ENCODE peak calls at places on chromosomes 16 and 17, in eight cellular contexts. One of them, this sample, is unnamed.

GRCh38 chr17:30449480-30449879 is 27.7 kb upstream of the GOSR1 start:
- DNase-seq in right lobe of liver: no peak
- DNase-seq in prostate gland: no peak
- DNase-seq in uterus: peak; percentile 36
- DNase-seq in tibial nerve: no peak
- DNase-seq in HCT116: no peak
- DNase-seq in HepG2: no peak
- DNase-seq in body of pancreas: peak; percentile 37
- DNase-seq in this sample: no peak

GRCh38 chr17:17783825-17784598 is 52.8 kb downstream of the SREBF1 start:
- DNase-seq in HepG2: no peak
- DNase-seq in body of pancreas: peak; percentile 60
- DNase-seq in right lobe of liver: no peak
- DNase-seq in prostate gland: peak; percentile 52
- DNase-seq in HCT116: no peak
- DNase-seq in uterus: peak; percentile 66
- DNase-seq in tibial nerve: peak; percentile 43
- DNase-seq in this sample: peak; percentile 38

GRCh38 chr16:50533317-50533716 is 14.9 kb upstream of the NKD1 start:
- DNase-seq in uterus: no peak
- DNase-seq in prostate gland: no peak
- DNase-seq in tibial nerve: no peak
- DNase-seq in HCT116: no peak
- DNase-seq in HepG2: no peak
- DNase-seq in body of pancreas: no peak
- DNase-seq in right lobe of liver: no peak
- DNase-seq in this sample: no peak

GRCh38 chr17:2212328-2212981 is 91.1 kb downstream of the SMG6 start:
- DNase-seq in prostate gland: no peak
- DNase-seq in tibial nerve: peak; percentile 58
- DNase-seq in right lobe of liver: no peak
- DNase-seq in body of pancreas: peak; percentile 18
- DNase-seq in uterus: peak; percentile 63
- DNase-seq in HCT116: no peak
- DNase-seq in HepG2: no peak
- DNase-seq in this sample: no peak

GRCh38 chr16:53651357-53651756 is 52.3 kb downstream of the RPGRIP1L start:
- DNase-seq in tibial nerve: no peak
- DNase-seq in body of pancreas: no peak
- DNase-seq in HepG2: no peak
- DNase-seq in prostate gland: no peak
- DNase-seq in HCT116: no peak
- DNase-seq in uterus: no peak
- DNase-seq in right lobe of liver: no peak
- DNase-seq in this sample: no peak

GRCh38 chr17:50279639-50280038 is 5.4 kb downstream of the TMEM92 start:
- DNase-seq in tibial nerve: no peak
- DNase-seq in body of pancreas: no peak
- DNase-seq in HepG2: no peak
- DNase-seq in uterus: no peak
- DNase-seq in HCT116: no peak
- DNase-seq in right lobe of liver: no peak
- DNase-seq in prostate gland: no peak
- DNase-seq in this sample: no peak

GRCh38 chr17:50542795-50543774 is 3.9 kb upstream of the SPATA20 start:
- DNase-seq in right lobe of liver: peak; percentile 25
- DNase-seq in tibial nerve: no peak
- DNase-seq in HCT116: no peak
- DNase-seq in HepG2: peak; percentile 99
- DNase-seq in body of pancreas: peak; percentile 96
- DNase-seq in prostate gland: peak; percentile 89
- DNase-seq in uterus: no peak
- DNase-seq in this sample: no peak

GRCh38 chr17:65027305-65027704 is 29.2 kb downstream of the GNA13 start:
- DNase-seq in uterus: no peak
- DNase-seq in HCT116: peak; percentile 65
- DNase-seq in tibial nerve: no peak
- DNase-seq in HepG2: peak; percentile 15
- DNase-seq in right lobe of liver: no peak
- DNase-seq in prostate gland: no peak
- DNase-seq in body of pancreas: no peak
- DNase-seq in this sample: peak; percentile 82

GRCh38 chr16:6099102-6099501 is 1001.5 kb upstream of the EEF2KMT start:
- DNase-seq in HepG2: no peak
- DNase-seq in tibial nerve: no peak
- DNase-seq in prostate gland: no peak
- DNase-seq in HCT116: no peak
- DNase-seq in uterus: no peak
- DNase-seq in right lobe of liver: no peak
- DNase-seq in body of pancreas: no peak
- DNase-seq in this sample: no peak

GRCh38 chr17:11493947-11494346 is 104.3 kb upstream of the DNAH9 start:
- DNase-seq in tibial nerve: no peak
- DNase-seq in prostate gland: no peak
- DNase-seq in uterus: no peak
- DNase-seq in HepG2: no peak
- DNase-seq in body of pancreas: no peak
- DNase-seq in HCT116: no peak
- DNase-seq in right lobe of liver: no peak
- DNase-seq in this sample: no peak

GRCh38 chr16:48629531-48629930 is 19.6 kb upstream of the N4BP1 start:
- DNase-seq in HepG2: no peak
- DNase-seq in body of pancreas: no peak
- DNase-seq in prostate gland: no peak
- DNase-seq in right lobe of liver: no peak
- DNase-seq in uterus: no peak
- DNase-seq in HCT116: no peak
- DNase-seq in tibial nerve: no peak
- DNase-seq in this sample: no peak

GRCh38 chr17:77404812-77405581 is 264.2 kb downstream of the SEC14L1 start:
- DNase-seq in body of pancreas: peak; percentile 42
- DNase-seq in uterus: peak; percentile 46
- DNase-seq in right lobe of liver: peak; percentile 63
- DNase-seq in HepG2: no peak
- DNase-seq in prostate gland: no peak
- DNase-seq in tibial nerve: no peak
- DNase-seq in HCT116: no peak
- DNase-seq in this sample: peak; percentile 82

GRCh38 chr16:85220125-85220839 is 108.0 kb upstream of the CIBAR2 start:
- DNase-seq in prostate gland: peak; percentile 88
- DNase-seq in HepG2: peak; percentile 22
- DNase-seq in uterus: peak; percentile 84
- DNase-seq in tibial nerve: peak; percentile 33
- DNase-seq in body of pancreas: peak; percentile 92
- DNase-seq in HCT116: no peak
- DNase-seq in right lobe of liver: peak; percentile 81
- DNase-seq in this sample: peak; percentile 79

GRCh38 chr16:19601083-19601976 is 45.8 kb downstream of the VPS35L start:
- DNase-seq in tibial nerve: peak; percentile 65
- DNase-seq in HCT116: peak; percentile 36
- DNase-seq in right lobe of liver: no peak
- DNase-seq in body of pancreas: peak; percentile 42
- DNase-seq in HepG2: peak; percentile 47
- DNase-seq in prostate gland: no peak
- DNase-seq in uterus: no peak
- DNase-seq in this sample: peak; percentile 60

GRCh38 chr17:18988546-18989173 is 15.9 kb downstream of the FAM83G start:
- DNase-seq in HCT116: no peak
- DNase-seq in right lobe of liver: peak; percentile 89
- DNase-seq in tibial nerve: no peak
- DNase-seq in prostate gland: no peak
- DNase-seq in HepG2: peak; percentile 94
- DNase-seq in uterus: no peak
- DNase-seq in body of pancreas: peak; percentile 54
- DNase-seq in this sample: no peak

GRCh38 chr16:31430380-31431052 is 2.4 kb upstream of the COX6A2 start:
- DNase-seq in uterus: no peak
- DNase-seq in HepG2: no peak
- DNase-seq in tibial nerve: no peak
- DNase-seq in right lobe of liver: no peak
- DNase-seq in prostate gland: no peak
- DNase-seq in body of pancreas: no peak
- DNase-seq in HCT116: no peak
- DNase-seq in this sample: no peak

GRCh38 chr17:41413353-41413752 is 11.0 kb downstream of the KRT37 start:
- DNase-seq in HCT116: no peak
- DNase-seq in prostate gland: no peak
- DNase-seq in body of pancreas: no peak
- DNase-seq in HepG2: no peak
- DNase-seq in tibial nerve: no peak
- DNase-seq in uterus: no peak
- DNase-seq in right lobe of liver: no peak
- DNase-seq in this sample: no peak

DNA sequence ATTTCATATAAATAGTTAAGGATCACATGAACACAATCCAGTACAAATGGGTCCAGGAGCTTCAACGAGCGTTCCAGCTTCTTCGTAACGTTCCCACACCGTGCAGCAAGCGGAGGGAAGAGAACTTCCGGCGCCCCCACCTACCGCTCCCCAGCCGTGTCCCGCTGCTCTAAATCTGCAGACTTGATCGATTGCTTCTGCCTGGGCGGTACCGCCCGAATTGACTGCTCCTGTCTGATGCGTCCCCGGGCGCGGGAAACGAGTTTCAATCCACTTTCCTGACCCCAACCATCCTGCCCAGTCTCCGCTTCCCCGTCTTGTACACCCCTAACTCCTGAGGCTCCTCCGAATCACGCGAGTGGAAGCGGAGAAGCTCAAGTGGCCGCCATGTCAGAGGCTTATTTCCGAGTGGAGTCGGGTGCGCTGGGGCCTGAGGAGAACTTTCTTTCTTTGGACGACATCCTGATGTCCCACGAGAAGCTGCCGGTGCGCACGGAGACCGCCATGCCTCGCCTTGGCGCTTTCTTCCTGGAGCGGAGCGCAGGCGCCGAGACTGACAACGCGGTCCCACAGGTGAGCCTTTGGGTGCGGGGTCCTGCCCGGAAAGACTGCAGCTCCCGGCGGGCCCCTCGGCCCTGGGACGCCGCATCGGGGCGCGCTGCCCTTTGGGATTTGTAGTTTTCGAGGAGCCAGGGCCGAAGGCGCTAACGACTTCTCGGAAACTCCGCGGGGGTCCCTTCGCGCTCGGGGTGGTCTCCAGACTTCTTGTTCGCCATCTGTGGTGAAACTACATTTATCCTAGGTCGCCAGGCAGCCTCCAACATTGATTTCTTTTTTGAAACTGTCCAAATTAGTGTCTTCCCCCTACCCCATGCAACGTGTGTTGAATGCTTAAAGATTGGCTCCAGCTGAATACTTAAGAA is at the start of gene GINS3:
- DNase-seq in HCT116: peak; percentile 86
- DNase-seq in HepG2: peak; percentile 86
- DNase-seq in right lobe of liver: peak; percentile 87
- DNase-seq in body of pancreas: peak; percentile 91
- DNase-seq in tibial nerve: peak; percentile 85
- DNase-seq in prostate gland: peak; percentile 82
- DNase-seq in uterus: peak; percentile 83
- DNase-seq in this sample: peak; percentile 82
- TF ChIP-seq POLR2A in HCT116: no peak
- TF ChIP-seq POLR2A in HepG2: peak; percentile 73
- TF ChIP-seq POLR2A in right lobe of liver: peak; percentile 51
- TF ChIP-seq POLR2A in body of pancreas: peak; percentile 59
- TF ChIP-seq POLR2A in tibial nerve: no peak
- TF ChIP-seq POLR2A in prostate gland: peak; percentile 18
- TF ChIP-seq POLR2A in uterus: no peak
- TF ChIP-seq POLR2A in this sample: no peak

GRCh38 chr16:57658878-57659674 is 9.0 kb upstream of the ADGRG3 start:
- DNase-seq in prostate gland: no peak
- DNase-seq in uterus: no peak
- DNase-seq in HCT116: no peak
- DNase-seq in HepG2: no peak
- DNase-seq in tibial nerve: no peak
- DNase-seq in right lobe of liver: no peak
- DNase-seq in body of pancreas: no peak
- DNase-seq in this sample: no peak

GRCh38 chr16:57660715-57661463 is 7.2 kb upstream of the ADGRG3 start:
- DNase-seq in tibial nerve: no peak
- DNase-seq in prostate gland: no peak
- DNase-seq in HCT116: no peak
- DNase-seq in right lobe of liver: no peak
- DNase-seq in body of pancreas: no peak
- DNase-seq in HepG2: peak; percentile 59
- DNase-seq in uterus: no peak
- DNase-seq in this sample: no peak

GRCh38 chr16:57657228-57657627 is 10.9 kb upstream of the ADGRG3 start:
- DNase-seq in HepG2: no peak
- DNase-seq in tibial nerve: no peak
- DNase-seq in body of pancreas: no peak
- DNase-seq in uterus: no peak
- DNase-seq in HCT116: no peak
- DNase-seq in right lobe of liver: no peak
- DNase-seq in prostate gland: no peak
- DNase-seq in this sample: no peak

GRCh38 chr16:57656342-57656955 is 11.7 kb upstream of the ADGRG3 start:
- DNase-seq in prostate gland: no peak
- DNase-seq in tibial nerve: no peak
- DNase-seq in uterus: no peak
- DNase-seq in HepG2: no peak
- DNase-seq in body of pancreas: no peak
- DNase-seq in right lobe of liver: no peak
- DNase-seq in HCT116: no peak
- DNase-seq in this sample: no peak

GRCh38 chr16:57658130-57658877 is 9.8 kb upstream of the ADGRG3 start:
- DNase-seq in right lobe of liver: no peak
- DNase-seq in body of pancreas: no peak
- DNase-seq in tibial nerve: no peak
- DNase-seq in prostate gland: no peak
- DNase-seq in uterus: no peak
- DNase-seq in HCT116: no peak
- DNase-seq in HepG2: no peak
- DNase-seq in this sample: no peak
- TF ChIP-seq CTCF in right lobe of liver: no peak
- TF ChIP-seq CTCF in body of pancreas: no peak
- TF ChIP-seq CTCF in tibial nerve: no peak
- TF ChIP-seq CTCF in prostate gland: no peak
- TF ChIP-seq CTCF in uterus: no peak
- TF ChIP-seq CTCF in HCT116: no peak
- TF ChIP-seq CTCF in HepG2: no peak
- TF ChIP-seq CTCF in this sample: no peak

DNA sequence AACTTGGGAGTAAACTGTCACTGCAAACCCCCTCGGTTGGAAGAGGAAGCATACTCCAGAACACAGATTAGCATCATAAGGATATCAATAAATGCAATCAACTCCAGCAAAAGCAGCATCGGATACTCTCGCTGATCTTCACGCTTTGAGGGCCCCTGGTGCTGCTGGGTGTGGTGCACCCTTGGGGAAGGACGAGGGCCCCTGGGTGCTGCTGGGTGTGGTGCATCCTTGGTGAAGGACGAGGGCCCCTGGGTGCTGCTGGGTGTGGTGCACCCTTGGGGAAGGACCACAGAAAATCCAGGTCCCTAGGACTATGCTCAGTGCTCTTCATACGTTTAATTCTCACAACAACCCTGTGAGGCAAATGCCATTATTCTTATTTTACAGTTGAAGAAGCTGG is 54.2 kb downstream of the VPS53 start:
- DNase-seq in tibial nerve: no peak
- DNase-seq in right lobe of liver: no peak
- DNase-seq in HepG2: no peak
- DNase-seq in uterus: no peak
- DNase-seq in HCT116: no peak
- DNase-seq in prostate gland: no peak
- DNase-seq in body of pancreas: no peak
- DNase-seq in this sample: no peak
- TF ChIP-seq POLR2A in tibial nerve: no peak
- TF ChIP-seq POLR2A in right lobe of liver: no peak
- TF ChIP-seq POLR2A in HepG2: no peak
- TF ChIP-seq POLR2A in uterus: no peak
- TF ChIP-seq POLR2A in HCT116: no peak
- TF ChIP-seq POLR2A in prostate gland: no peak
- TF ChIP-seq POLR2A in body of pancreas: no peak
- TF ChIP-seq POLR2A in this sample: no peak

GRCh38 chr17:8791248-8791909 is 7.8 kb downstream of the MFSD6L start:
- DNase-seq in HCT116: no peak
- DNase-seq in uterus: no peak
- DNase-seq in right lobe of liver: no peak
- DNase-seq in HepG2: no peak
- DNase-seq in prostate gland: no peak
- DNase-seq in tibial nerve: no peak
- DNase-seq in body of pancreas: no peak
- DNase-seq in this sample: no peak
- TF ChIP-seq CTCF in HCT116: peak; percentile 34
- TF ChIP-seq CTCF in uterus: no peak
- TF ChIP-seq CTCF in right lobe of liver: no peak
- TF ChIP-seq CTCF in HepG2: no peak
- TF ChIP-seq CTCF in prostate gland: no peak
- TF ChIP-seq CTCF in tibial nerve: no peak
- TF ChIP-seq CTCF in body of pancreas: no peak
- TF ChIP-seq CTCF in this sample: no peak

This sample was measured in endothelial cell of umbilical vein.